ENCODE peak calls at places on chromosomes 6 and 20, in six cellular contexts. B is KBM-7, F is progenitor cell of endocrine pancreas, Y is mesothelial cell of epicardium, W is hepatic stellate cell, X is NCI-H82. M is an unnamed sample.

GRCh38 chr6:31907158-31907813 is 5.4 kb upstream of the ZBTB12 start:
- DNase-seq in B (peak), F (no peak), Y (no peak), W (no peak), X (no peak), M (no peak)

GRCh38 chr20:63754008-63754407 is 14.4 kb downstream of the SLC2A4RG start:
- DNase-seq in B (no peak), F (no peak), Y (no peak), W (no peak), X (no peak), M (no peak)

GRCh38 chr20:10761232-10761631 is 87.4 kb upstream of the JAG1 start:
- DNase-seq in B (no peak), F (no peak), Y (no peak), W (peak), X (no peak), M (no peak)

GRCh38 chr6:52307900-52308372 is 23.4 kb upstream of the MCM3 start:
- DNase-seq in B (peak), F (no peak), Y (no peak), W (no peak), X (no peak), M (no peak)

GRCh38 chr20:12821249-12821648 is 187.5 kb upstream of the SPTLC3 start:
- DNase-seq in B (no peak), F (no peak), Y (no peak), W (no peak), X (no peak), M (no peak)

GRCh38 chr6:152642578-152643375 is 5.6 kb upstream of the SYNE1 start:
- DNase-seq in B (peak), F (peak), Y (no peak), W (peak), X (peak), M (no peak)

GRCh38 chr6:87274660-87275273 is 47.6 kb upstream of the SMIM8 start:
- DNase-seq in B (no peak), F (no peak), Y (no peak), W (peak), X (no peak), M (no peak)

GRCh38 chr6:16800942-16801341 is 39.7 kb upstream of the ATXN1 start:
- DNase-seq in B (peak), F (no peak), Y (no peak), W (peak), X (no peak), M (no peak)

GRCh38 chr6:88124925-88125557 is 41.1 kb downstream of the CNR1 start:
- DNase-seq in B (no peak), F (no peak), Y (no peak), W (no peak), X (no peak), M (no peak)

GRCh38 chr6:154821638-154822037 is 88.4 kb downstream of the SCAF8 start:
- DNase-seq in B (no peak), F (no peak), Y (no peak), W (no peak), X (no peak), M (no peak)